ENCODE peak calls at places on chromosomes 3 and 15, in seven cellular contexts. V is prostate gland, K is GM12878, C is K562, T is stomach, B is GM23338, O is suprapubic skin. G is an unnamed sample.

GRCh38 chr3:30393079-30393478 is 213.3 kb upstream of the TGFBR2 start:
- DNase-seq in K (no peak), T (peak; percentile 41), C (no peak), B (no peak), V (no peak), O (no peak), G (no peak)

GRCh38 chr3:97201814-97202213 is 387.4 kb downstream of the EPHA6 start:
- DNase-seq in O (no peak), V (no peak), K (no peak), B (no peak), T (no peak), C (no peak), G (no peak)

GRCh38 chr3:48402281-48402732 is 27.6 kb downstream of the PLXNB1 start:
- DNase-seq in K (no peak), T (peak; percentile 59), V (peak; percentile 91), C (no peak), O (peak; percentile 95), B (no peak), G (no peak)

GRCh38 chr3:97793415-97794019 is 28.3 kb upstream of the CRYBG3 start:
- DNase-seq in C (peak; percentile 53), O (no peak), B (peak; percentile 73), V (peak; percentile 21), T (no peak), K (peak; percentile 4), G (peak; percentile 61)

GRCh38 chr3:153448146-153448870 is 286.3 kb downstream of the RAP2B start:
- DNase-seq in V (no peak), B (no peak), O (no peak), K (no peak), T (no peak), C (no peak), G (no peak)

GRCh38 chr3:49616491-49616941 is 57.6 kb upstream of the APEH start:
- DNase-seq in T (no peak), C (no peak), B (peak; percentile 62), K (no peak), O (peak; percentile 39), V (no peak), G (no peak)

GRCh38 chr3:176590722-176591121 is 606.6 kb downstream of the TBL1XR1 start:
- DNase-seq in C (no peak), V (no peak), B (no peak), T (no peak), O (no peak), K (no peak), G (no peak)

GRCh38 chr3:194300392-194300758 is 50.8 kb downstream of the CPN2 start:
- DNase-seq in K (no peak), T (peak; percentile 82), V (peak; percentile 80), O (peak; percentile 88), B (peak; percentile 93), C (no peak), G (no peak)

GRCh38 chr3:63988943-63989342 is 34.4 kb downstream of the PSMD6 start:
- DNase-seq in V (no peak), O (no peak), B (no peak), K (no peak), C (no peak), T (no peak), G (no peak)

GRCh38 chr15:99167201-99167600 is 62.3 kb downstream of the SYNM start:
- DNase-seq in K (no peak), T (no peak), O (no peak), C (no peak), V (no peak), B (no peak), G (no peak)

GRCh38 chr3:6255229-6255628 is 605.7 kb upstream of the GRM7 start:
- DNase-seq in C (peak; percentile 6), V (no peak), T (no peak), B (no peak), O (no peak), K (no peak), G (no peak)

GRCh38 chr3:179179979-179180758 is 32.0 kb downstream of the PIK3CA start:
- DNase-seq in B (no peak), K (no peak), T (no peak), V (no peak), O (no peak), C (no peak), G (no peak)

GRCh38 chr15:96585634-96586386 is 255.3 kb downstream of the NR2F2 start:
- DNase-seq in O (no peak), K (no peak), V (no peak), T (no peak), C (peak; percentile 21), B (peak; percentile 24), G (no peak)

GRCh38 chr15:33059184-33059583 is 135.3 kb downstream of the FMN1 start:
- DNase-seq in C (no peak), T (no peak), V (no peak), K (no peak), O (no peak), B (no peak), G (no peak)

DNA sequence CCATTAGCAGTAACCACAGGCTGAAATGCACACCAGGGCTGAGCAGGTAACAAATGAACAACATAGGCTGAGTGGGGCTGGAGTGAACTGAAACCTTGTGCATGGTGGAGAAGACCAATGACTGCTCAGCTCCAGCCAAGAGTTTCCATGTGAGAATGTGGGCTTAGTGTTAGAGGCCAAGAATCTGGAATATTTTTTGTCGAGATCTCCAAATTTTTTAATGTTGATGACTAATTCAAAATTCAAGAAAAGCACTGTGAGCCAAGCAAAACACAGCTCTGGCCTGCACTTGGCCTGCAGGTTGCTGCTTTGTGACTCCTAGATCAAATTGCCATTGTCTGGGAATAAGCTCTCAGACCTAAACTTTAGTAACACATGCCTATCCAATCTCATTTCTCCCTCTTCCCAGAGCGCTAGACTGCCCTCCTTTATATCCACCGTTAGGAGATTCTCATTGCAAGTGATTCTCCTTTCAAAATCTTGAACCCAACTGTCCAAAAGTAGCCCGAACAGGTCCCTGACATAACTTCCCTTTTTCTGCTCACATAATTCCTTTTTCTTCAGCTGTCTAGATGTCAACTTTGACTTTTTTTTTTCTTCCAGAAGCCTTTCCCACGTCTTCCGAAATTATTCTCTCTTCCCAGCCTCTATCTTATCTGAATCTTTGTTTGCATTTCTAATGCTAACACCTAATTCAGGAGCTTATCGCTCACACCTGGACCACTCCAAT is 7.5 kb downstream of the SQOR start:
- DNase-seq in K (no peak), C (no peak), V (no peak), B (no peak), T (no peak), O (no peak), G (no peak)
- H3K4me1 ChIP-seq in K (peaks cover 24% of the 10 kb centered on the region), C (no peaks in the 10 kb centered on the region), V (peaks cover 11% of the 10 kb centered on the region), B (no peaks in the 10 kb centered on the region), T (peaks cover 96% of the 10 kb centered on the region), O (peaks cover 76% of the 10 kb centered on the region), G (peaks cover 69% of the 10 kb centered on the region)

GRCh38 chr3:41173926-41174702 is 25.2 kb upstream of the CTNNB1 start:
- DNase-seq in K (no peak), T (no peak), C (no peak), B (no peak), V (no peak), O (no peak), G (no peak)
- TF ChIP-seq POLR2AphosphoS5 in K (no peak), T (no peak), C (no peak), B (no peak), V (no peak), O (no peak), G (no peak)

GRCh38 chr3:168894204-168894603 is 769.3 kb downstream of the MECOM start:
- DNase-seq in V (no peak), B (no peak), O (no peak), T (no peak), K (no peak), C (no peak), G (no peak)

GRCh38 chr3:168888781-168889180 is 774.7 kb downstream of the MECOM start:
- DNase-seq in B (no peak), V (no peak), C (no peak), T (no peak), K (no peak), O (no peak), G (no peak)

GRCh38 chr3:168884353-168884903 is 779.1 kb downstream of the MECOM start:
- DNase-seq in B (no peak), O (no peak), V (peak; percentile 71), C (no peak), K (no peak), T (peak; percentile 50), G (no peak)

GRCh38 chr3:168885028-168885427 is 778.5 kb downstream of the MECOM start:
- DNase-seq in K (no peak), O (no peak), V (no peak), T (no peak), B (no peak), C (no peak), G (no peak)

DNA sequence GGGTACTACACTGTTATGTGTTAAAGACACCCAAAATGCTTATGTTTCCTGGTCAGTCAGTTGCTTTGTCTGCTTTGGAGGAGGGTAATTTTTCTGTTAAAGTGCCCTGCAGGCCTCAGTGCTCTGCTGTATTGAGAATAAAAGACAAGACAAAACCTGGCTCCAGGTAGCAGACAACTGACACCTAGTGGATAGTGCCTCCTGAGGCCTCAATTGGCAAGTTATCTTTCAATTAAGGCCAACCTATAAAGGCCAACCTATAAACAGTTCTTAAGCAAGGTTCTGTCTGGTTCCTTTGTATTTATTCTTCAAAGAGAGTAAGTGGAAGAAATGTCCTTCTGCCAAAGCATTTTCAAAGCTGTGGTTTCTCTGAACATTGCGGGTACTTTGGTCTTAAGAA is 773.8 kb downstream of the MECOM start:
- DNase-seq in V (no peak), C (no peak), O (no peak), B (peak; percentile 59), K (no peak), T (no peak), G (no peak)
- TF ChIP-seq CTCF in V (no peak), C (no peak), O (no peak), B (peak; percentile 62), K (no peak), T (no peak), G (no peak)

GRCh38 chr15:89441295-89441762 is 55.1 kb downstream of the RHCG start:
- DNase-seq in C (no peak), O (no peak), T (no peak), V (no peak), B (no peak), K (peak; percentile 61), G (no peak)
- H3K4me1 ChIP-seq in C (peaks cover 7% of the 10 kb centered on the region), O (no peaks in the 10 kb centered on the region), T (no peaks in the 10 kb centered on the region), V (no peaks in the 10 kb centered on the region), B (peaks cover 16% of the 10 kb centered on the region), K (peaks cover 17% of the 10 kb centered on the region), G (no peaks in the 10 kb centered on the region)

DNA sequence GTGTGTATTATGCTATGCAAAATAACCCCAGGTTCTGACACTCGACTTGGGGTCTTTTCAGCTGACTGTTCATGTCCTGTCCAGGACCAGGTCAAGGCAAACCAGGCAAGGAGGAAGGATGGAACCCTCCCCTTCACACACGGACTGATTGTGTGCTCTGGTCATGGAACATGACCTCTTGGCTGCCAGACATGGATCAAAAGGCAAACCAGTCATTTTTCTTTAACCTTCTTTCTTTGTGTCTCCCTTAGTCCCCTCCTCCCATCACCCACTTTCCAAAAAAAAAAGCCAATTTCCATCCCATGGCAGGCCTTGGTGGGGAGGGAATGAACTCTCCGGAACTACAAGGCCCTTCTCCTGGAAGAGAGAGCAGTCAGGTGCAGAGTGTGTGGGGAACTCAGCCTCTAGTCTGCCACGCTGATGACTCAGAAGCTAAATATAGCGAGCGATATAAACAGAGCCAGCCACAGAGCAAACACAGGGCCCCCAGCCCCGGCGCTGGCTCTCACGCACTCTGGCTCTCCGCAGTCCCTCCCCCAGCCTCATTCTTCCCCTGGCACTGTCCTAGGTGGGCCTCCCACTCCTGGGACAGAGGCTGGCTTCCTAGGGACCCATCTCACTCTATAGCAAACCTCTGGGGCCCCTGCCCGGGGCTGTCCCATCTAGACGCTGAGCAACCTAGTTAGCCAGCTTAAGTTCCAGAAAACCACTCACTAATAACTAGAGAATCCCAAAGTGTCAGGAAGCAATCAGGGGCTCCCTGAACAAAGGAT is 10.0 kb downstream of the BMF start:
- DNase-seq in B (peak; percentile 47), V (peak; percentile 89), K (peak; percentile 84), C (peak; percentile 87), T (peak; percentile 82), O (peak; percentile 72), G (peak; percentile 77)
- TF ChIP-seq POLR2AphosphoS5 in B (no peak), V (peak; percentile 90), K (peak; percentile 79), C (peak; percentile 14), T (peak; percentile 65), O (no peak), G (peak; percentile 72)